ENCODE peak calls at places on chromosomes 2 and 18, in eight cellular contexts. One of them, this sample, is unnamed.

GRCh38 chr2:120731175-120731574 is 4.5 kb upstream of the GLI2 start:
- DNase-seq in activated CD4-positive, alpha-beta T cell treated with anti-CD3 and anti-CD28 coated beads for 36 hours: no peak
- DNase-seq in CD4-positive, alpha-beta T cell: no peak
- DNase-seq in AG09309: no peak
- DNase-seq in NCI-H1092 treated with DMSO at 0.1 percent for 48 hours: no peak
- DNase-seq in effector CD4-positive, alpha-beta T cell: no peak
- DNase-seq in hepatocyte: no peak
- DNase-seq in B cell: no peak
- DNase-seq in this sample: no peak

GRCh38 chr18:42261731-42262130 is 306.7 kb downstream of the PIK3C3 start:
- DNase-seq in activated CD4-positive, alpha-beta T cell treated with anti-CD3 and anti-CD28 coated beads for 36 hours: no peak
- DNase-seq in CD4-positive, alpha-beta T cell: no peak
- DNase-seq in AG09309: no peak
- DNase-seq in NCI-H1092 treated with DMSO at 0.1 percent for 48 hours: no peak
- DNase-seq in effector CD4-positive, alpha-beta T cell: no peak
- DNase-seq in hepatocyte: no peak
- DNase-seq in B cell: no peak
- DNase-seq in this sample: no peak

GRCh38 chr2:190746971-190747761 is 98.3 kb downstream of the NAB1 start:
- DNase-seq in activated CD4-positive, alpha-beta T cell treated with anti-CD3 and anti-CD28 coated beads for 36 hours: no peak
- DNase-seq in CD4-positive, alpha-beta T cell: no peak
- DNase-seq in AG09309: peak; percentile 57
- DNase-seq in NCI-H1092 treated with DMSO at 0.1 percent for 48 hours: no peak
- DNase-seq in effector CD4-positive, alpha-beta T cell: no peak
- DNase-seq in hepatocyte: no peak
- DNase-seq in B cell: no peak
- DNase-seq in this sample: no peak

GRCh38 chr2:45732436-45732835 is 81.0 kb downstream of the PRKCE start:
- DNase-seq in activated CD4-positive, alpha-beta T cell treated with anti-CD3 and anti-CD28 coated beads for 36 hours: no peak
- DNase-seq in CD4-positive, alpha-beta T cell: no peak
- DNase-seq in AG09309: no peak
- DNase-seq in NCI-H1092 treated with DMSO at 0.1 percent for 48 hours: no peak
- DNase-seq in effector CD4-positive, alpha-beta T cell: no peak
- DNase-seq in hepatocyte: no peak
- DNase-seq in B cell: no peak
- DNase-seq in this sample: no peak

GRCh38 chr2:199807966-199808365 is 43.0 kb downstream of the FTCDNL1 start:
- DNase-seq in activated CD4-positive, alpha-beta T cell treated with anti-CD3 and anti-CD28 coated beads for 36 hours: no peak
- DNase-seq in CD4-positive, alpha-beta T cell: no peak
- DNase-seq in AG09309: no peak
- DNase-seq in NCI-H1092 treated with DMSO at 0.1 percent for 48 hours: no peak
- DNase-seq in effector CD4-positive, alpha-beta T cell: no peak
- DNase-seq in hepatocyte: no peak
- DNase-seq in B cell: no peak
- DNase-seq in this sample: no peak

GRCh38 chr18:63505566-63506335 is 29.0 kb downstream of the SERPINB5 start:
- DNase-seq in activated CD4-positive, alpha-beta T cell treated with anti-CD3 and anti-CD28 coated beads for 36 hours: peak; percentile 54
- DNase-seq in CD4-positive, alpha-beta T cell: no peak
- DNase-seq in AG09309: no peak
- DNase-seq in NCI-H1092 treated with DMSO at 0.1 percent for 48 hours: no peak
- DNase-seq in effector CD4-positive, alpha-beta T cell: no peak
- DNase-seq in hepatocyte: peak; percentile 37
- DNase-seq in B cell: no peak
- DNase-seq in this sample: no peak

GRCh38 chr2:170276926-170277571 is 99.1 kb downstream of the MYO3B start:
- DNase-seq in activated CD4-positive, alpha-beta T cell treated with anti-CD3 and anti-CD28 coated beads for 36 hours: no peak
- DNase-seq in CD4-positive, alpha-beta T cell: no peak
- DNase-seq in AG09309: no peak
- DNase-seq in NCI-H1092 treated with DMSO at 0.1 percent for 48 hours: peak; percentile 85
- DNase-seq in effector CD4-positive, alpha-beta T cell: no peak
- DNase-seq in hepatocyte: no peak
- DNase-seq in B cell: no peak
- DNase-seq in this sample: no peak

GRCh38 chr18:76399613-76400391 is 95.2 kb downstream of the ZNF516 start:
- DNase-seq in activated CD4-positive, alpha-beta T cell treated with anti-CD3 and anti-CD28 coated beads for 36 hours: no peak
- DNase-seq in CD4-positive, alpha-beta T cell: no peak
- DNase-seq in AG09309: no peak
- DNase-seq in NCI-H1092 treated with DMSO at 0.1 percent for 48 hours: no peak
- DNase-seq in effector CD4-positive, alpha-beta T cell: no peak
- DNase-seq in hepatocyte: no peak
- DNase-seq in B cell: no peak
- DNase-seq in this sample: no peak

GRCh38 chr2:23596316-23596885 is 211.4 kb downstream of the KLHL29 start:
- DNase-seq in activated CD4-positive, alpha-beta T cell treated with anti-CD3 and anti-CD28 coated beads for 36 hours: no peak
- DNase-seq in CD4-positive, alpha-beta T cell: no peak
- DNase-seq in AG09309: no peak
- DNase-seq in NCI-H1092 treated with DMSO at 0.1 percent for 48 hours: no peak
- DNase-seq in effector CD4-positive, alpha-beta T cell: no peak
- DNase-seq in hepatocyte: no peak
- DNase-seq in B cell: no peak
- DNase-seq in this sample: no peak

GRCh38 chr18:61824733-61825363 is 68.0 kb downstream of the RNF152 start:
- DNase-seq in activated CD4-positive, alpha-beta T cell treated with anti-CD3 and anti-CD28 coated beads for 36 hours: no peak
- DNase-seq in CD4-positive, alpha-beta T cell: no peak
- DNase-seq in AG09309: no peak
- DNase-seq in NCI-H1092 treated with DMSO at 0.1 percent for 48 hours: no peak
- DNase-seq in effector CD4-positive, alpha-beta T cell: no peak
- DNase-seq in hepatocyte: peak; percentile 11
- DNase-seq in B cell: no peak
- DNase-seq in this sample: no peak

GRCh38 chr18:23317975-23318675 is 135.0 kb upstream of the RIOK3 start:
- DNase-seq in activated CD4-positive, alpha-beta T cell treated with anti-CD3 and anti-CD28 coated beads for 36 hours: no peak
- DNase-seq in CD4-positive, alpha-beta T cell: no peak
- DNase-seq in AG09309: peak; percentile 33
- DNase-seq in NCI-H1092 treated with DMSO at 0.1 percent for 48 hours: no peak
- DNase-seq in effector CD4-positive, alpha-beta T cell: no peak
- DNase-seq in hepatocyte: no peak
- DNase-seq in B cell: no peak
- DNase-seq in this sample: no peak

GRCh38 chr18:955379-956066 is 50.9 kb downstream of the ADCYAP1 start:
- DNase-seq in activated CD4-positive, alpha-beta T cell treated with anti-CD3 and anti-CD28 coated beads for 36 hours: no peak
- DNase-seq in CD4-positive, alpha-beta T cell: no peak
- DNase-seq in AG09309: no peak
- DNase-seq in NCI-H1092 treated with DMSO at 0.1 percent for 48 hours: no peak
- DNase-seq in effector CD4-positive, alpha-beta T cell: no peak
- DNase-seq in hepatocyte: no peak
- DNase-seq in B cell: no peak
- DNase-seq in this sample: no peak

GRCh38 chr2:199988176-199988575 is 32.8 kb downstream of the MAIP1 start:
- DNase-seq in activated CD4-positive, alpha-beta T cell treated with anti-CD3 and anti-CD28 coated beads for 36 hours: no peak
- DNase-seq in CD4-positive, alpha-beta T cell: no peak
- DNase-seq in AG09309: no peak
- DNase-seq in NCI-H1092 treated with DMSO at 0.1 percent for 48 hours: no peak
- DNase-seq in effector CD4-positive, alpha-beta T cell: no peak
- DNase-seq in hepatocyte: no peak
- DNase-seq in B cell: no peak
- DNase-seq in this sample: no peak

GRCh38 chr2:240467659-240468299 is 32.3 kb downstream of the GPC1 start:
- DNase-seq in activated CD4-positive, alpha-beta T cell treated with anti-CD3 and anti-CD28 coated beads for 36 hours: no peak
- DNase-seq in CD4-positive, alpha-beta T cell: no peak
- DNase-seq in AG09309: no peak
- DNase-seq in NCI-H1092 treated with DMSO at 0.1 percent for 48 hours: no peak
- DNase-seq in effector CD4-positive, alpha-beta T cell: no peak
- DNase-seq in hepatocyte: peak; percentile 5
- DNase-seq in B cell: peak; percentile 37
- DNase-seq in this sample: no peak

GRCh38 chr2:204625135-204625534 is 79.9 kb downstream of the PARD3B start:
- DNase-seq in activated CD4-positive, alpha-beta T cell treated with anti-CD3 and anti-CD28 coated beads for 36 hours: no peak
- DNase-seq in CD4-positive, alpha-beta T cell: no peak
- DNase-seq in AG09309: no peak
- DNase-seq in NCI-H1092 treated with DMSO at 0.1 percent for 48 hours: peak; percentile 15
- DNase-seq in effector CD4-positive, alpha-beta T cell: no peak
- DNase-seq in hepatocyte: no peak
- DNase-seq in B cell: no peak
- DNase-seq in this sample: no peak

GRCh38 chr2:159366538-159366937 is 80.0 kb upstream of the WDSUB1 start:
- DNase-seq in activated CD4-positive, alpha-beta T cell treated with anti-CD3 and anti-CD28 coated beads for 36 hours: no peak
- DNase-seq in CD4-positive, alpha-beta T cell: no peak
- DNase-seq in AG09309: no peak
- DNase-seq in NCI-H1092 treated with DMSO at 0.1 percent for 48 hours: no peak
- DNase-seq in effector CD4-positive, alpha-beta T cell: no peak
- DNase-seq in hepatocyte: no peak
- DNase-seq in B cell: no peak
- DNase-seq in this sample: no peak

GRCh38 chr2:202042444-202042843 is 8.8 kb downstream of the FZD7 start:
- DNase-seq in activated CD4-positive, alpha-beta T cell treated with anti-CD3 and anti-CD28 coated beads for 36 hours: no peak
- DNase-seq in CD4-positive, alpha-beta T cell: no peak
- DNase-seq in AG09309: no peak
- DNase-seq in NCI-H1092 treated with DMSO at 0.1 percent for 48 hours: no peak
- DNase-seq in effector CD4-positive, alpha-beta T cell: no peak
- DNase-seq in hepatocyte: no peak
- DNase-seq in B cell: no peak
- DNase-seq in this sample: no peak

GRCh38 chr2:133026536-133027177 is 356.7 kb upstream of the LYPD1 start:
- DNase-seq in activated CD4-positive, alpha-beta T cell treated with anti-CD3 and anti-CD28 coated beads for 36 hours: no peak
- DNase-seq in CD4-positive, alpha-beta T cell: no peak
- DNase-seq in AG09309: no peak
- DNase-seq in NCI-H1092 treated with DMSO at 0.1 percent for 48 hours: no peak
- DNase-seq in effector CD4-positive, alpha-beta T cell: no peak
- DNase-seq in hepatocyte: peak; percentile 25
- DNase-seq in B cell: no peak
- DNase-seq in this sample: no peak

GRCh38 chr2:17918789-17919188 is 40.3 kb downstream of the KCNS3 start:
- DNase-seq in activated CD4-positive, alpha-beta T cell treated with anti-CD3 and anti-CD28 coated beads for 36 hours: no peak
- DNase-seq in CD4-positive, alpha-beta T cell: no peak
- DNase-seq in AG09309: no peak
- DNase-seq in NCI-H1092 treated with DMSO at 0.1 percent for 48 hours: no peak
- DNase-seq in effector CD4-positive, alpha-beta T cell: no peak
- DNase-seq in hepatocyte: peak; percentile 53
- DNase-seq in B cell: no peak
- DNase-seq in this sample: no peak

GRCh38 chr2:174023591-174024523 is 58.7 kb upstream of the SP3 start:
- DNase-seq in activated CD4-positive, alpha-beta T cell treated with anti-CD3 and anti-CD28 coated beads for 36 hours: peak; percentile 71
- DNase-seq in CD4-positive, alpha-beta T cell: no peak
- DNase-seq in AG09309: peak; percentile 96
- DNase-seq in NCI-H1092 treated with DMSO at 0.1 percent for 48 hours: no peak
- DNase-seq in effector CD4-positive, alpha-beta T cell: no peak
- DNase-seq in hepatocyte: peak; percentile 78
- DNase-seq in B cell: no peak
- DNase-seq in this sample: no peak

GRCh38 chr2:118431997-118432396 is 343.7 kb downstream of the INSIG2 start:
- DNase-seq in activated CD4-positive, alpha-beta T cell treated with anti-CD3 and anti-CD28 coated beads for 36 hours: no peak
- DNase-seq in CD4-positive, alpha-beta T cell: no peak
- DNase-seq in AG09309: no peak
- DNase-seq in NCI-H1092 treated with DMSO at 0.1 percent for 48 hours: no peak
- DNase-seq in effector CD4-positive, alpha-beta T cell: no peak
- DNase-seq in hepatocyte: no peak
- DNase-seq in B cell: no peak
- DNase-seq in this sample: no peak

GRCh38 chr2:230714122-230714453 is 1.4 kb downstream of the CAB39 start:
- DNase-seq in activated CD4-positive, alpha-beta T cell treated with anti-CD3 and anti-CD28 coated beads for 36 hours: peak; percentile 57
- DNase-seq in CD4-positive, alpha-beta T cell: peak; percentile 17
- DNase-seq in AG09309: no peak
- DNase-seq in NCI-H1092 treated with DMSO at 0.1 percent for 48 hours: no peak
- DNase-seq in effector CD4-positive, alpha-beta T cell: peak; percentile 37
- DNase-seq in hepatocyte: peak; percentile 60
- DNase-seq in B cell: peak; percentile 23
- DNase-seq in this sample: peak; percentile 29

This sample was measured in activated T-cell treated with anti-CD3 and anti-CD28 coated beads, Interleukin-2, amount 50 U/mL, for 4 hours.